ENCODE peak calls at places on chromosome 21, in seven cellular contexts. W is breast epithelium; F is fibroblast of the aortic adventitia; C is fibroblast of pulmonary artery; S is EL; U is astrocyte of the spinal cord; Y is stimulated activated CD4-positive, alpha-beta T cell treated with anti-CD3 and anti-CD28 coated beads, Interleukin-4, amount 100 ng/mL, for 24 hours. K is an unnamed sample.

GRCh38 chr21:32083175-32083574 is 195.7 kb downstream of the MIS18A start:
- DNase-seq in W (no peak), F (no peak), C (peak), S (no peak), U (peak), Y (no peak), K (no peak)

GRCh38 chr21:36551731-36552457 is 72.0 kb upstream of the CLDN14 start:
- DNase-seq in W (no peak), F (peak), C (peak), S (peak), U (peak), Y (no peak), K (peak)

GRCh38 chr21:44763451-44764318 is 37.9 kb downstream of the UBE2G2 start:
- DNase-seq in W (no peak), F (no peak), C (no peak), S (no peak), U (no peak), Y (no peak), K (no peak)

GRCh38 chr21:25563399-25564116 is 43.7 kb downstream of the MRPL39 start:
- DNase-seq in W (no peak), F (peak), C (peak), S (peak), U (peak), Y (peak), K (no peak)

GRCh38 chr21:33380483-33380998 is 22.7 kb upstream of the IFNGR2 start:
- DNase-seq in W (peak), F (peak), C (peak), S (peak), U (peak), Y (peak), K (peak)

GRCh38 chr21:33076600-33077329 is 6.8 kb downstream of the OLIG1 start:
- DNase-seq in W (no peak), F (no peak), C (no peak), S (no peak), U (no peak), Y (no peak), K (no peak)

GRCh38 chr21:36747114-36747814 is 48.3 kb downstream of the SIM2 start:
- DNase-seq in W (no peak), F (no peak), C (no peak), S (no peak), U (no peak), Y (no peak), K (no peak)

GRCh38 chr21:42524341-42525227 is 10.9 kb downstream of the SLC37A1 start:
- DNase-seq in W (peak), F (peak), C (peak), S (no peak), U (peak), Y (no peak), K (no peak)

GRCh38 chr21:33403786-33404571 is 766 bp downstream of the IFNGR2 start:
- DNase-seq in W (peak), F (peak), C (peak), S (peak), U (peak), Y (peak), K (peak)

GRCh38 chr21:41926068-41926806 is 27.6 kb downstream of the C2CD2 start:
- DNase-seq in W (no peak), F (peak), C (peak), S (peak), U (peak), Y (peak), K (peak)

GRCh38 chr21:41681939-41682718 is 84.7 kb downstream of the RIPK4 start:
- DNase-seq in W (no peak), F (no peak), C (no peak), S (no peak), U (no peak), Y (no peak), K (no peak)

GRCh38 chr21:37028579-37028978 is 22.1 kb downstream of the RIPPLY3 start:
- DNase-seq in W (no peak), F (peak), C (peak), S (no peak), U (no peak), Y (no peak), K (no peak)

GRCh38 chr21:27885296-27885711 is 918.4 kb upstream of the ADAMTS5 start:
- DNase-seq in W (no peak), F (no peak), C (no peak), S (no peak), U (no peak), Y (no peak), K (no peak)

GRCh38 chr21:45839274-45839673 is 142.3 kb upstream of the COL6A1 start:
- DNase-seq in W (no peak), F (no peak), C (no peak), S (peak), U (peak), Y (no peak), K (no peak)

GRCh38 chr21:27425574-27425973 is 458.7 kb upstream of the ADAMTS5 start:
- DNase-seq in W (no peak), F (peak), C (peak), S (peak), U (peak), Y (no peak), K (peak)

GRCh38 chr21:45982256-45982757 is 737 bp downstream of the COL6A1 start:
- DNase-seq in W (peak), F (no peak), C (no peak), S (peak), U (no peak), Y (no peak), K (peak)

GRCh38 chr21:28633803-28634572 is 358.7 kb downstream of the LTN1 start:
- DNase-seq in W (no peak), F (peak), C (peak), S (peak), U (peak), Y (no peak), K (peak)

GRCh38 chr21:45998276-45998701 is 16.7 kb downstream of the COL6A1 start:
- DNase-seq in W (peak), F (no peak), C (no peak), S (no peak), U (no peak), Y (no peak), K (no peak)

GRCh38 chr21:42554251-42554937 is 40.7 kb downstream of the SLC37A1 start:
- DNase-seq in W (no peak), F (no peak), C (no peak), S (no peak), U (no peak), Y (no peak), K (no peak)

GRCh38 chr21:28754127-28754611 is 238.5 kb downstream of the LTN1 start:
- DNase-seq in W (no peak), F (peak), C (peak), S (peak), U (peak), Y (no peak), K (peak)

GRCh38 chr21:34004984-34005383 is 68.4 kb upstream of the MRPS6 start:
- DNase-seq in W (peak), F (no peak), C (no peak), S (no peak), U (no peak), Y (no peak), K (no peak)

GRCh38 chr21:21165063-21165645 is 166.9 kb downstream of the NCAM2 start:
- DNase-seq in W (no peak), F (peak), C (peak), S (peak), U (peak), Y (no peak), K (peak)

GRCh38 chr21:31293986-31294385 is 50.1 kb downstream of the TIAM1 start:
- DNase-seq in W (no peak), F (peak), C (peak), S (peak), U (peak), Y (peak), K (peak)

GRCh38 chr21:29718081-29718815 is 221.5 kb downstream of the GRIK1 start:
- DNase-seq in W (no peak), F (peak), C (peak), S (no peak), U (no peak), Y (no peak), K (no peak)

GRCh38 chr21:17442174-17442573 is 70.7 kb upstream of the CXADR start:
- DNase-seq in W (no peak), F (no peak), C (no peak), S (no peak), U (no peak), Y (no peak), K (no peak)

GRCh38 chr21:43590220-43590619 is 69.1 kb downstream of the HSF2BP start:
- DNase-seq in W (no peak), F (no peak), C (peak), S (peak), U (peak), Y (no peak), K (no peak)

GRCh38 chr21:44378646-44379581 is 25.5 kb downstream of the TRPM2 start:
- DNase-seq in W (no peak), F (no peak), C (no peak), S (no peak), U (no peak), Y (no peak), K (no peak)

GRCh38 chr21:37061926-37062591 is 10.8 kb downstream of the PIGP start:
- DNase-seq in W (no peak), F (peak), C (peak), S (no peak), U (peak), Y (no peak), K (peak)

GRCh38 chr21:31665397-31665796 is 5.9 kb downstream of the SOD1 start:
- DNase-seq in W (no peak), F (peak), C (peak), S (peak), U (no peak), Y (peak), K (no peak)

GRCh38 chr21:46159841-46160562 is 4.6 kb upstream of the FTCD start:
- DNase-seq in W (no peak), F (no peak), C (no peak), S (no peak), U (no peak), Y (no peak), K (no peak)

GRCh38 chr21:38139380-38140168 is 117.2 kb upstream of the KCNJ15 start:
- DNase-seq in W (peak), F (peak), C (peak), S (peak), U (peak), Y (no peak), K (no peak)

K was measured in GM03348.